ENCODE peak calls at places on chromosomes 11 and 22, in ten cellular contexts. I is activated CD4-positive, alpha-beta T cell treated with anti-CD3 and anti-CD28 coated beads, Interleukin-2, amount 50 U/mL, for 24 hours; P is iPS-NIHi11; R is NT2/D1; G is spleen; N is AG08396; K is mesenteric fat pad; V is A172; X is ovary; Q is cerebellum. M is an unnamed sample.

GRCh38 chr11:73717136-73717535 is 43.7 kb downstream of the RAB6A start:
- DNase-seq in P (no peak), I (no peak), V (no peak), N (no peak), R (no peak), G (no peak), K (no peak), X (no peak), Q (no peak), M (no peak)

GRCh38 chr22:43859621-43860020 is 2.7 kb downstream of the SULT4A1 start:
- DNase-seq in X (no peak), Q (no peak), G (no peak), I (no peak), K (peak), N (no peak), R (no peak), V (no peak), P (no peak), M (no peak)

GRCh38 chr11:103883856-103884255 is 152.6 kb upstream of the DDI1 start:
- DNase-seq in V (no peak), X (no peak), Q (no peak), K (no peak), I (no peak), R (no peak), G (no peak), N (no peak), P (no peak), M (no peak)

GRCh38 chr11:103295704-103296103 is 186.5 kb downstream of the DYNC2H1 start:
- DNase-seq in X (no peak), V (no peak), P (no peak), Q (no peak), K (no peak), G (no peak), I (no peak), N (no peak), R (no peak), M (no peak)

GRCh38 chr11:44876923-44877322 is 73.8 kb downstream of the TP53I11 start:
- DNase-seq in N (no peak), G (no peak), I (no peak), K (no peak), P (no peak), R (no peak), V (no peak), X (no peak), Q (no peak), M (no peak)

GRCh38 chr22:31081963-31082605 is 966 bp downstream of the SMTN start:
- DNase-seq in K (no peak), P (no peak), G (no peak), X (no peak), R (no peak), N (peak), Q (no peak), I (no peak), V (peak), M (no peak)

GRCh38 chr11:128757886-128758612 is 64.2 kb downstream of the FLI1 start:
- DNase-seq in P (no peak), V (no peak), I (no peak), X (no peak), Q (no peak), N (no peak), G (peak), K (no peak), R (no peak), M (no peak)

GRCh38 chr11:129373489-129373953 is 2.1 kb upstream of the BARX2 start:
- DNase-seq in Q (no peak), I (no peak), K (no peak), N (peak), R (no peak), X (no peak), G (no peak), P (no peak), V (no peak), M (no peak)

GRCh38 chr11:2662430-2663299 is 37.1 kb downstream of the KCNQ1OT1 start:
- DNase-seq in P (no peak), G (peak), R (no peak), V (no peak), I (no peak), K (peak), Q (no peak), X (no peak), N (no peak), M (peak)

GRCh38 chr11:2991477-2992233 is 474 bp downstream of the NAP1L4 start:
- DNase-seq in Q (no peak), R (peak), P (peak), G (no peak), I (peak), N (peak), K (peak), V (no peak), X (no peak), M (peak)